ENCODE peak calls at places on chromosomes 11 and 22, in four cellular contexts. One of them, this sample, is unnamed.

GRCh38 chr22:29704528-29705285 is 15.1 kb upstream of the CABP7 start:
- DNase-seq in uterus: no peak
- DNase-seq in H54: no peak
- DNase-seq in erythroblast: no peak
- DNase-seq in this sample: no peak

GRCh38 chr11:45959851-45960250 is 37.4 kb downstream of the LARGE2 start:
- DNase-seq in uterus: no peak
- DNase-seq in H54: no peak
- DNase-seq in erythroblast: no peak
- DNase-seq in this sample: no peak

GRCh38 chr22:43376765-43377485 is 33.8 kb upstream of the SCUBE1 start:
- DNase-seq in erythroblast: no peak
- DNase-seq in H54: no peak
- DNase-seq in uterus: no peak
- DNase-seq in this sample: peak

GRCh38 chr11:2104524-2105440 is 34.4 kb downstream of the IGF2 start:
- DNase-seq in uterus: no peak
- DNase-seq in erythroblast: no peak
- DNase-seq in H54: no peak
- DNase-seq in this sample: no peak

GRCh38 chr22:50308597-50308935 is 1.1 kb upstream of the PLXNB2 start:
- DNase-seq in erythroblast: no peak
- DNase-seq in H54: no peak
- DNase-seq in uterus: peak
- DNase-seq in this sample: peak

GRCh38 chr11:5004429-5005274 is 10.0 kb downstream of the OR51L1 start:
- DNase-seq in H54: peak
- DNase-seq in erythroblast: peak
- DNase-seq in uterus: no peak
- DNase-seq in this sample: peak

GRCh38 chr11:117097567-117098268 is 510 bp downstream of the SIK3 start:
- DNase-seq in H54: no peak
- DNase-seq in erythroblast: peak
- DNase-seq in uterus: peak
- DNase-seq in this sample: peak

GRCh38 chr22:45830531-45831245 is 146.3 kb downstream of the WNT7B start:
- DNase-seq in uterus: no peak
- DNase-seq in H54: no peak
- DNase-seq in erythroblast: no peak
- DNase-seq in this sample: no peak

GRCh38 chr22:32561756-32562155 is 87.1 kb downstream of the FBXO7 start:
- DNase-seq in erythroblast: no peak
- DNase-seq in H54: no peak
- DNase-seq in uterus: no peak
- DNase-seq in this sample: no peak

GRCh38 chr11:118263109-118263508 is 988 bp downstream of the MPZL2 start:
- DNase-seq in uterus: no peak
- DNase-seq in erythroblast: no peak
- DNase-seq in H54: no peak
- DNase-seq in this sample: no peak

GRCh38 chr22:44448271-44448780 is 49.7 kb downstream of the RTL6 start:
- DNase-seq in H54: peak
- DNase-seq in uterus: peak
- DNase-seq in erythroblast: no peak
- DNase-seq in this sample: no peak

GRCh38 chr11:43419460-43419859 is 60.7 kb downstream of the TTC17 start:
- DNase-seq in H54: no peak
- DNase-seq in erythroblast: peak
- DNase-seq in uterus: no peak
- DNase-seq in this sample: peak

GRCh38 chr22:45006873-45007246 is 2.9 kb downstream of the PHF21B start:
- DNase-seq in uterus: peak
- DNase-seq in erythroblast: no peak
- DNase-seq in H54: no peak
- DNase-seq in this sample: no peak

GRCh38 chr11:66745356-66746235 is 16.6 kb upstream of the SPTBN2 start:
- DNase-seq in uterus: peak
- DNase-seq in erythroblast: peak
- DNase-seq in H54: no peak
- DNase-seq in this sample: no peak

GRCh38 chr11:81112718-81113117 is 1620.9 kb downstream of the FAM181B start:
- DNase-seq in H54: no peak
- DNase-seq in uterus: no peak
- DNase-seq in erythroblast: no peak
- DNase-seq in this sample: no peak

GRCh38 chr11:105632316-105632715 is 22.4 kb downstream of the GRIA4 start:
- DNase-seq in erythroblast: no peak
- DNase-seq in H54: no peak
- DNase-seq in uterus: no peak
- DNase-seq in this sample: no peak

GRCh38 chr22:23213031-23213555 is 32.8 kb downstream of the BCR start:
- DNase-seq in uterus: no peak
- DNase-seq in erythroblast: no peak
- DNase-seq in H54: no peak
- DNase-seq in this sample: no peak

GRCh38 chr22:29702931-29703594 is 16.7 kb upstream of the CABP7 start:
- DNase-seq in H54: no peak
- DNase-seq in erythroblast: no peak
- DNase-seq in uterus: no peak
- DNase-seq in this sample: peak

GRCh38 chr11:57792870-57793269 is 31.3 kb downstream of the CTNND1 start:
- DNase-seq in H54: no peak
- DNase-seq in uterus: no peak
- DNase-seq in erythroblast: no peak
- DNase-seq in this sample: peak

GRCh38 chr22:47161631-47162030 is 399.2 kb downstream of the TBC1D22A start:
- DNase-seq in erythroblast: no peak
- DNase-seq in uterus: no peak
- DNase-seq in H54: no peak
- DNase-seq in this sample: peak

GRCh38 chr11:117606211-117606610 is 190.8 kb downstream of the DSCAML1 start:
- DNase-seq in uterus: no peak
- DNase-seq in erythroblast: no peak
- DNase-seq in H54: no peak
- DNase-seq in this sample: no peak

GRCh38 chr11:130580372-130580771 is 131.9 kb downstream of the ADAMTS15 start:
- DNase-seq in H54: peak
- DNase-seq in uterus: peak
- DNase-seq in erythroblast: no peak
- DNase-seq in this sample: no peak

GRCh38 chr11:96097844-96098421 is 174.0 kb upstream of the MTMR2 start:
- DNase-seq in uterus: no peak
- DNase-seq in H54: no peak
- DNase-seq in erythroblast: no peak
- DNase-seq in this sample: no peak

GRCh38 chr11:12448131-12448939 is 71.0 kb downstream of the PARVA start:
- DNase-seq in H54: no peak
- DNase-seq in uterus: no peak
- DNase-seq in erythroblast: no peak
- DNase-seq in this sample: no peak

GRCh38 chr11:129788278-129788677 is 27.4 kb upstream of the TMEM45B start:
- DNase-seq in H54: no peak
- DNase-seq in uterus: no peak
- DNase-seq in erythroblast: no peak
- DNase-seq in this sample: no peak

GRCh38 chr11:75035911-75036536 is 47.3 kb downstream of the NEU3 start:
- DNase-seq in H54: no peak
- DNase-seq in uterus: no peak
- DNase-seq in erythroblast: peak
- DNase-seq in this sample: peak

GRCh38 chr11:111019931-111020381 is 225.6 kb upstream of the POU2AF2 start:
- DNase-seq in uterus: no peak
- DNase-seq in erythroblast: no peak
- DNase-seq in H54: no peak
- DNase-seq in this sample: peak

GRCh38 chr11:134164490-134165370 is 59.0 kb downstream of the NCAPD3 start:
- DNase-seq in uterus: no peak
- DNase-seq in H54: no peak
- DNase-seq in erythroblast: no peak
- DNase-seq in this sample: no peak

GRCh38 chr11:102276302-102277182 is 40.7 kb upstream of the BIRC3 start:
- DNase-seq in erythroblast: no peak
- DNase-seq in H54: no peak
- DNase-seq in uterus: no peak
- DNase-seq in this sample: no peak

GRCh38 chr11:69832561-69833413 is 13.6 kb upstream of the FGF3 start:
- DNase-seq in uterus: no peak
- DNase-seq in H54: no peak
- DNase-seq in erythroblast: no peak
- DNase-seq in this sample: no peak

GRCh38 chr22:24289781-24290181 is 19.1 kb downstream of the SPECC1L start:
- DNase-seq in uterus: no peak
- DNase-seq in erythroblast: peak
- DNase-seq in H54: no peak
- DNase-seq in this sample: no peak

GRCh38 chr22:18075101-18075730 is 2.6 kb upstream of the PEX26 start:
- DNase-seq in uterus: no peak
- DNase-seq in H54: no peak
- DNase-seq in erythroblast: no peak
- DNase-seq in this sample: no peak

GRCh38 chr11:76978818-76979217 is 55.4 kb upstream of the B3GNT6 start:
- DNase-seq in H54: no peak
- DNase-seq in erythroblast: no peak
- DNase-seq in uterus: no peak
- DNase-seq in this sample: no peak

GRCh38 chr11:65090628-65091027 is 5.4 kb upstream of the VPS51 start:
- DNase-seq in uterus: no peak
- DNase-seq in erythroblast: no peak
- DNase-seq in H54: no peak
- DNase-seq in this sample: no peak

GRCh38 chr11:65095427-65095826 is 587 bp upstream of the VPS51 start:
- DNase-seq in uterus: no peak
- DNase-seq in erythroblast: no peak
- DNase-seq in H54: no peak
- DNase-seq in this sample: no peak

GRCh38 chr11:65100674-65101350 is 4.8 kb downstream of the VPS51 start:
- DNase-seq in uterus: no peak
- DNase-seq in erythroblast: no peak
- DNase-seq in H54: no peak
- DNase-seq in this sample: no peak

GRCh38 chr11:65096926-65097325 is 912 bp downstream of the VPS51 start:
- DNase-seq in H54: no peak
- DNase-seq in erythroblast: no peak
- DNase-seq in uterus: no peak
- DNase-seq in this sample: no peak

GRCh38 chr11:65095974-65096806 is at the start of gene VPS51:
- DNase-seq in H54: peak
- DNase-seq in erythroblast: peak
- DNase-seq in uterus: peak
- DNase-seq in this sample: peak
- TF ChIP-seq POLR2A in H54: peak
- TF ChIP-seq POLR2A in erythroblast: peak
- TF ChIP-seq POLR2A in uterus: peak
- TF ChIP-seq POLR2A in this sample: peak

GRCh38 chr11:61359541-61359940 is 2.1 kb downstream of the CYB561A3 start:
- DNase-seq in uterus: no peak
- DNase-seq in H54: no peak
- DNase-seq in erythroblast: no peak
- DNase-seq in this sample: peak
- TF ChIP-seq POLR2A in uterus: no peak
- TF ChIP-seq POLR2A in H54: no peak
- TF ChIP-seq POLR2A in erythroblast: no peak
- TF ChIP-seq POLR2A in this sample: no peak

DNA sequence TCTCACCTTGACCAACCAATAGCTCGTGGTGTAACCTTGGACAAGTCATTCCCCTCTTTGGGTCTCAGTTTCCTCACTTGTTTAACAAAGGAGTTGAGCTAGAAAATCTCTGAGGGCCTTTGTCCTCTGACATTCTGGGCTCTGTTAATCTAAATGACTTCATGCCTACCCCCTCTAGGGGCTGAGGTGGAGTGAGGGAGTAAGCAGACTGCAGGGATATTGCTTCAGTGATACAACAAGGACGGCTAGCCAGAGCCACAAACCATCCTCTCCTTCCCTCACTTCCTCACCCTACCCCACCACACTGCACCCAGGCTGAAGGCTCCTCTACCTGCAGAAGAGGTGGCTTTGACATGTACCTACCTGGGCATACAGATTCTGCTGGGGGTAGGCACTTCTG is 34.8 kb downstream of the RELT start:
- DNase-seq in H54: no peak
- DNase-seq in erythroblast: no peak
- DNase-seq in uterus: no peak
- DNase-seq in this sample: no peak
- TF ChIP-seq POLR2A in H54: no peak
- TF ChIP-seq POLR2A in erythroblast: no peak
- TF ChIP-seq POLR2A in uterus: no peak
- TF ChIP-seq POLR2A in this sample: no peak

GRCh38 chr11:993632-994167 is 42.8 kb downstream of the MUC6 start:
- DNase-seq in H54: no peak
- DNase-seq in uterus: no peak
- DNase-seq in erythroblast: no peak
- DNase-seq in this sample: no peak
- TF ChIP-seq POLR2A in H54: no peak
- TF ChIP-seq POLR2A in uterus: no peak
- TF ChIP-seq POLR2A in erythroblast: no peak
- TF ChIP-seq POLR2A in this sample: no peak

DNA sequence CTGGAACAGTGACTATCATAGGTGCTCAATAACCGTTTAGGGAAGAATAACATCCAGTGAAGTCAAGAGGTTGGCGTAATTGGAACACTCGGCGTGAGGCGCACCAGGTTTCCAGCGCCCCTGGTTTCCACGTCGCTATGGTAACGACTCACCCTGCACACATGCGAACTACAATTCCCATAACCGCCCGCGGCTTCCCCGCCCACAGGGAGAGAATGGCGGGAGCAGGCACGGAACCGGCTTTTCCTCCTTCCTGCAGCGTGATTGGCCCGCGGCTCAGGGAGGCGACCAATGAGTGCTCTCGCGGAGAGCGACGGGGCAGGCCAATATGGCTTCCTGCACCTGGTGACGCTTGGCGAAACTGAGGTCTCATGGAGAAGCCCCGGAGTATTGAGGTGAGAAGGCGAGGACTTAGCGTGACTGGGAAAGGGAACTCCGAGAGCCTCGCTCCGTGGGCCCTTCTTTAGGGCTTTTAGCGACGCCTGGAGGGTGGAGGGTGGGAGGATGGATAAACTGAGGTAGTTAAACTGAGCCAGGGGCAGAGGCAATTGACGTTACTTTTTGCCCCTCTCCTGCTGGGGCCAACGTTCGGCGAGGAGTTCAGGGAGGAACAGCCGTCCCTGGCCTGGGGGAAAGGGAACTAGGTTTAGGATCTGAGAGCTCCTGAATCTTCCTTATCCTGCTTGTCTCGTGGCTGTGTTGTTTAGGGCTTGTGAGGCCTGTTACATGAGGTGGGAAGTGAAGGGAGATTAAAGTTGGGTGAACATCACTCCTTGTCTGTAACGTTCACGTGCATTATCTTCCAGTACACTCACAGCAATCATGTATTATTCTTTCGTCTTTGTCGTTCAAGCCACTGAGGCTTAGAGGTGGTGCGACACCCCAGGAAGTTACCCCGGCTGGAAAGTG is at the start of gene L3MBTL2:
- DNase-seq in erythroblast: peak
- DNase-seq in uterus: peak
- DNase-seq in H54: peak
- DNase-seq in this sample: peak
- TF ChIP-seq POLR2A in erythroblast: peak
- TF ChIP-seq POLR2A in uterus: peak
- TF ChIP-seq POLR2A in H54: peak
- TF ChIP-seq POLR2A in this sample: peak